ENCODE peak calls at places on chromosomes 6 and 20, in six cellular contexts. H, A, M, X, V and T are unnamed samples.

GRCh38 chr20:52675414-52675813 is 296.7 kb upstream of the TSHZ2 start:
- DNase-seq in H (no peak), A (no peak), M (no peak), X (no peak), V (no peak), T (no peak)

GRCh38 chr20:21513881-21514540 is at the start of gene NKX2-2:
- DNase-seq in H (no peak), A (no peak), M (no peak), X (no peak), V (no peak), T (no peak)

GRCh38 chr20:2829376-2829775 is 11.1 kb downstream of the PCED1A start:
- DNase-seq in H (peak; percentile 4), A (no peak), M (no peak), X (no peak), V (no peak), T (peak; percentile 90)

GRCh38 chr6:317068-317451 is 24.8 kb downstream of the DUSP22 start:
- DNase-seq in H (no peak), A (no peak), M (no peak), X (no peak), V (no peak), T (no peak)

GRCh38 chr6:73323323-73323722 is 30.8 kb downstream of the DPPA5 start:
- DNase-seq in H (no peak), A (no peak), M (no peak), X (no peak), V (no peak), T (no peak)

GRCh38 chr6:55040102-55040848 is 134.0 kb upstream of the HCRTR2 start:
- DNase-seq in H (no peak), A (no peak), M (no peak), X (no peak), V (no peak), T (no peak)

GRCh38 chr6:28867078-28867414 is 56.7 kb downstream of the TRIM27 start:
- DNase-seq in H (peak; percentile 55), A (no peak), M (no peak), X (no peak), V (no peak), T (no peak)

GRCh38 chr6:129490551-129491245 is 219.3 kb downstream of the ARHGAP18 start:
- DNase-seq in H (no peak), A (peak; percentile 49), M (peak; percentile 95), X (peak; percentile 15), V (no peak), T (no peak)

GRCh38 chr6:21971540-21971939 is 325.3 kb downstream of the PRL start:
- DNase-seq in H (no peak), A (no peak), M (no peak), X (no peak), V (no peak), T (no peak)

GRCh38 chr6:41159415-41160082 is 3.4 kb downstream of the TREM2 start:
- DNase-seq in H (no peak), A (no peak), M (no peak), X (no peak), V (no peak), T (peak; percentile 68)

GRCh38 chr20:16203091-16203490 is 370.2 kb downstream of the KIF16B start:
- DNase-seq in H (no peak), A (no peak), M (no peak), X (no peak), V (no peak), T (no peak)

GRCh38 chr6:154414021-154414813 is 57.6 kb upstream of the IPCEF1 start:
- DNase-seq in H (no peak), A (no peak), M (peak; percentile 10), X (no peak), V (no peak), T (no peak)

GRCh38 chr20:8774412-8774811 is 294.5 kb upstream of the PLCB4 start:
- DNase-seq in H (no peak), A (peak; percentile 53), M (no peak), X (no peak), V (no peak), T (no peak)

GRCh38 chr6:128567029-128567428 is 46.6 kb upstream of the PTPRK start:
- DNase-seq in H (no peak), A (no peak), M (no peak), X (no peak), V (no peak), T (no peak)

GRCh38 chr6:155493694-155494143 is 38.1 kb upstream of the NOX3 start:
- DNase-seq in H (no peak), A (peak; percentile 54), M (peak; percentile 96), X (peak; percentile 19), V (peak; percentile 46), T (no peak)

GRCh38 chr6:71194730-71195129 is 93.9 kb upstream of the OGFRL1 start:
- DNase-seq in H (no peak), A (no peak), M (no peak), X (no peak), V (no peak), T (no peak)

GRCh38 chr6:33018904-33019303 is 9.5 kb upstream of the HLA-DOA start:
- DNase-seq in H (peak; percentile 63), A (peak; percentile 74), M (peak; percentile 67), X (peak; percentile 74), V (peak; percentile 74), T (no peak)

GRCh38 chr20:50312682-50313187 is 122.1 kb downstream of the CEBPB start:
- DNase-seq in H (peak; percentile 73), A (peak; percentile 79), M (peak; percentile 30), X (peak; percentile 62), V (peak; percentile 86), T (peak; percentile 95)

GRCh38 chr6:159134701-159135364 is 34.4 kb upstream of the FNDC1 start:
- DNase-seq in H (peak; percentile 90), A (peak; percentile 38), M (peak; percentile 62), X (peak; percentile 80), V (peak; percentile 80), T (peak; percentile 92)

GRCh38 chr20:34040300-34041015 is 46.7 kb downstream of the RALY start:
- DNase-seq in H (no peak), A (no peak), M (no peak), X (no peak), V (no peak), T (no peak)

GRCh38 chr6:39983193-39983592 is 48.9 kb upstream of the MOCS1 start:
- DNase-seq in H (no peak), A (no peak), M (no peak), X (no peak), V (no peak), T (peak; percentile 17)

GRCh38 chr6:46184114-46184513 is 13.3 kb upstream of the ENPP5 start:
- DNase-seq in H (no peak), A (no peak), M (peak; percentile 84), X (no peak), V (no peak), T (no peak)

GRCh38 chr6:130322673-130323268 is 43.0 kb upstream of the TMEM200A start:
- DNase-seq in H (peak; percentile 60), A (peak; percentile 58), M (peak; percentile 53), X (peak; percentile 43), V (peak; percentile 47), T (no peak)

GRCh38 chr6:36362551-36363389 is 24.7 kb downstream of the ETV7 start:
- DNase-seq in H (no peak), A (no peak), M (no peak), X (no peak), V (no peak), T (no peak)

GRCh38 chr6:168784426-168784825 is 343.4 kb downstream of the SMOC2 start:
- DNase-seq in H (peak; percentile 50), A (no peak), M (no peak), X (no peak), V (no peak), T (peak; percentile 79)

GRCh38 chr20:63740501-63741353 is 1.2 kb downstream of the SLC2A4RG start:
- DNase-seq in H (peak; percentile 93), A (peak; percentile 96), M (peak; percentile 86), X (peak; percentile 93), V (peak; percentile 95), T (peak; percentile 97)
- TF ChIP-seq POLR2A in H (no peak), A (no peak), M (no peak), X (peak; percentile 54), V (no peak), T (no peak)

DNA sequence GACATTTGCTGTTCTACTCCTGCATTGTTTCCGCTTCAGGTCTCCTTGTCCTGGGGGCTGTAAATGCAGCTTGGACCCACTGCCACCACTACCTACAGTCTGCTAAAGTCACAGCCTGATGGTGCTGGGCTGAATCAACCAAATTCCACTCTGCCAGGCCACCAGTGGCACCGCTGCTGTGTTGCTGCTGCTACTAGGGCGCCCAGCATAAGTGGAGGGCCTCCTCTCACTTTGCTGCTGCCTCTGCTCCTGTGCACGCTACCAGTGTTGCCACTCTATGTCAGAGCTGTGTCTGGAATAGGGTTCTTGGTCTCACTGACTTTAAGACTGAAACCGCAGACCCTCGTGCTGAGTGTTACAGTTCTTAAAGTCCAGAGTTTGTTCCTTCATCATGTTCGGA is 1.4 kb upstream of the SSR1 start:
- DNase-seq in H (no peak), A (no peak), M (no peak), X (no peak), V (no peak), T (no peak)
- H3K27ac ChIP-seq in H (no peak overlapping the region), A (no peak overlapping the region), M (no peak overlapping the region), X (no peak overlapping the region), V (no peak overlapping the region), T (no peak overlapping the region)

DNA sequence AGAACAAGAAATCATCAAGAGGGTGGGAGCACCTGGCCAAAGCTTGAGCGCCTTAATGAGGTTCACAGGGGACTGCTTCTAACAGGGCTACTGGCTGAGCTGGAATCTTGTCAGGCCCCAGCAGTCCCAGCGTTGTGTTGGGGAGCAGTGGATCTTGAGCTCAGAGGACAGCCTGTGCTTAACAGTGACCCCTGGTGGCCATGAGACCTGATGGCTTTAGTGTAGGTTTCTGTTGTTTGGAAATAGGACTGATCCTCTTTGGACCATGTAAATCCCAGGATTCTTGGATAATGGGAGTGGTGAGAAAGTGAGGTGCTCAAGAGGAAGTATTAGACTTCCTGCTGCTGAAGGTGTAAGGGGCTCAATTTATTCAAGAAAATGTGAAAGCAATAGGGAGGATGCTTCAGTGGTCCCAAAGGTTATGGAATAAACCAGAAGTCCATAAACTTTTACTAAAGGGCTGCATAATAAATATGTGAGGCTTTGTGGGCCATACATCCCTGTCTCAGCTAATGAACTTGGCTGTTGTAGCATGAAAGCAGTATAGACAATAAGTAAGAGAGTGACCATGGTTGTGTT is 216.2 kb downstream of the NFATC2 start:
- DNase-seq in H (peak; percentile 75), A (peak; percentile 24), M (peak; percentile 39), X (peak; percentile 44), V (peak; percentile 63), T (no peak)
- TF ChIP-seq CTCF in H (peak; percentile 30), A (peak; percentile 52), M (peak; percentile 80), X (peak; percentile 58), V (peak; percentile 9), T (peak; percentile 54)

GRCh38 chr20:38472513-38473352 is at the start of gene RALGAPB:
- DNase-seq in H (peak; percentile 99), A (peak; percentile 99), M (peak; percentile 100), X (peak; percentile 99), V (peak; percentile 100), T (peak; percentile 99)
- TF ChIP-seq POLR2A in H (no peak), A (peak; percentile 63), M (peak; percentile 51), X (peak; percentile 87), V (no peak), T (no peak)